ENCODE peak calls at places on chromosomes 13 and 19, in five cellular contexts. M is right atrium auricular region; S is cardiac muscle cell; V is astrocyte of the cerebellum; E is activated CD8-positive, alpha-beta T cell treated with anti-CD3 and anti-CD28 coated beads for 36 hours. G is an unnamed sample.

GRCh38 chr19:19460761-19461265 is 54.5 kb downstream of the TSSK6 start:
- DNase-seq in M (peak; percentile 86), S (peak; percentile 48), V (no peak), E (peak; percentile 83), G (peak; percentile 62)

GRCh38 chr13:28719656-28720055 is 886 bp upstream of the SLC46A3 start:
- DNase-seq in M (no peak), S (peak; percentile 83), V (no peak), E (no peak), G (no peak)

GRCh38 chr19:54412877-54413276 is 2.4 kb upstream of the TTYH1 start:
- DNase-seq in M (no peak), S (no peak), V (no peak), E (no peak), G (no peak)

GRCh38 chr13:31044658-31045620 is 112.5 kb downstream of the TEX26 start:
- DNase-seq in M (no peak), S (no peak), V (no peak), E (peak; percentile 75), G (peak; percentile 37)

GRCh38 chr19:13215572-13216380 is 65.6 kb downstream of the IER2 start:
- DNase-seq in M (no peak), S (peak; percentile 46), V (no peak), E (peak; percentile 60), G (peak; percentile 54)

GRCh38 chr13:35598790-35599369 is 122.4 kb upstream of the MAB21L1 start:
- DNase-seq in M (no peak), S (peak; percentile 12), V (no peak), E (no peak), G (no peak)

GRCh38 chr19:55497777-55498176 is 9.5 kb downstream of the SSC5D start:
- DNase-seq in M (no peak), S (no peak), V (no peak), E (no peak), G (no peak)

GRCh38 chr13:77362166-77362565 is 35.3 kb upstream of the MYCBP2 start:
- DNase-seq in M (no peak), S (no peak), V (no peak), E (no peak), G (no peak)

GRCh38 chr19:16853066-16853465 is 23.9 kb downstream of the SIN3B start:
- DNase-seq in M (no peak), S (no peak), V (no peak), E (no peak), G (no peak)

GRCh38 chr13:49220035-49220855 is at the start of gene MLNR:
- DNase-seq in M (peak; percentile 55), S (peak; percentile 49), V (no peak), E (peak; percentile 56), G (peak; percentile 11)

GRCh38 chr13:67134322-67135129 is 95.6 kb downstream of the PCDH9 start:
- DNase-seq in M (no peak), S (peak; percentile 30), V (no peak), E (no peak), G (no peak)

DNA sequence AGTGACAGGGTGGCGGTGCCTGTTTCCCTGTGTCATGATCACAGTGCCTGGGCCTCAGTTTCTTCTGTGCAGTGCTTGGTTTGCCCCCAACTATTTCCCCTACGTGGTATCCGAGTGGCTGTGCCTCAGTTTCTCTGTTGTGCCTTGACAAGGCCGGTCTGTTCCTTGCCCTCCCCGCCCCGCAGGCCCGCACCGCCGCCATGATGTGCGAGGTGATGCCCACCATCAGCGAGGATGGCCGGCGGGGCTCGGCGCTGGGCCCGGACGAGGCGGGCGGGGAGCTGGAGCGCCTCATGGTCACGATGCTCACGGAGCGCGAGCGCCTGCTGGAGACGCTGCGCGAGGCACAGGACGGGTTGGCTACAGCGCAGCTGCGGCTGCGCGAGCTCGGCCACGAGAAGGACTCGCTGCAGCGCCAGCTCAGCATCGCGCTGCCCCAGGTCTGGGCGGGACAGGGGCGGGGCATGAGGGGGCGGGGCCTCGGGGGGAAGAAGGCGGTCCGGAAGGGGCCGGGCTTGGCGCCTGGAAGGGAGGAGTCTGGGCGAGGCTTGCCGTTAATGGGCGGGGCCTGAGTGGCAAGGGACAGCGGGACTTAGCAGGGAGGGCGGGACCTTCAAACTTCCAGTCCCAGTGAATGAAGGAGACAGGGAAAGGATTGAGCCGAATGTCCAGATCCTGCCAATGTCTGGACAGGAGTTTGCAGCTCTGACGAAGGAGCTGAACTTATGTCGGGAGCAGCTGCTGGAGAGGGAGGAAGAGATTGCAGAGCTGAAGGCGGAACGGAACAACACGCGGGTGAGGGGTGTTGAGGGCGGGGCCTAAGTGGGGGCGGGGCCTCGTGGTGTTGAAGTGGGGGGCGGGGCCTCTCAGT is 8.6 kb downstream of the PPFIA3 start:
- DNase-seq in M (peak; percentile 95), S (peak; percentile 98), V (peak; percentile 85), E (peak; percentile 95), G (peak; percentile 97)
- TF ChIP-seq CTCF in M (no peak), S (peak; percentile 17), V (peak; percentile 9), E (no peak), G (no peak)

DNA sequence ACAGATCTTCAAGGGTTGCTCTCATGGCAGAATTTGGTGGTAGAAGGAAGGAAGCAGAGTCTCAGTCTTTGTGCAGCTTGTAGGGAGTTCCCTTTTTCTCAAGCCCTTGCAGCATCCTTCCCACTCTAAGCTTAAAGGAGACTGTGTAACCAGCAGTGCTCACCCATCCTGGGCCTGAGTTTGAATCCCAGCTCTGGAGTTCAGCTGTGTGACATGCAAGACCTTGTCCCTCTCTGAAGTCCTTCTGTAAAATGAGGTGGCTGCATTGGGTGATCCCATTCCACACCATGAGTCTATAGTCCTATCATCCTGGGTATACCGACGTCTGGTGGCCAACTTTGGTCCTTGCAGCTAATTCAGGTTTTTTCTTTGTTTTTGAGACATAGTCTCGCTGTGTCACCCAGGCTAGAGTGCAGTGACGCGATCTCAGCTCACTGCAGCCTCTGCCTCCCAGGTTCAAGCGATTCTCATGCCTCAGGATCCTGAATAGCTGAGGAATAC is 9.8 kb downstream of the SIGLEC10 start:
- DNase-seq in M (no peak), S (peak; percentile 44), V (no peak), E (peak; percentile 63), G (peak; percentile 64)
- TF ChIP-seq CTCF in M (no peak), S (peak; percentile 62), V (peak; percentile 24), E (peak; percentile 48), G (peak; percentile 74)

GRCh38 chr13:21980049-21980448 is 309.2 kb downstream of the FGF9 start:
- DNase-seq in M (no peak), S (no peak), V (no peak), E (no peak), G (no peak)
- TF ChIP-seq CTCF in M (no peak), S (no peak), V (no peak), E (no peak), G (no peak)

GRCh38 chr13:114042066-114042815 is 68.4 kb upstream of the C13orf46 start:
- DNase-seq in M (no peak), S (no peak), V (no peak), E (no peak), G (no peak)

GRCh38 chr13:114041493-114041892 is 67.6 kb upstream of the C13orf46 start:
- DNase-seq in M (no peak), S (no peak), V (no peak), E (no peak), G (no peak)

GRCh38 chr13:114044486-114044885 is 70.6 kb upstream of the C13orf46 start:
- DNase-seq in M (no peak), S (peak; percentile 85), V (no peak), E (no peak), G (no peak)

GRCh38 chr13:114045113-114045735 is 71.3 kb upstream of the C13orf46 start:
- DNase-seq in M (no peak), S (no peak), V (no peak), E (no peak), G (no peak)

GRCh38 chr13:114043421-114044053 is 69.7 kb upstream of the C13orf46 start:
- DNase-seq in M (peak; percentile 85), S (peak; percentile 96), V (peak; percentile 44), E (peak; percentile 54), G (peak; percentile 75)
- TF ChIP-seq CTCF in M (no peak), S (peak; percentile 57), V (no peak), E (no peak), G (peak; percentile 23)

DNA sequence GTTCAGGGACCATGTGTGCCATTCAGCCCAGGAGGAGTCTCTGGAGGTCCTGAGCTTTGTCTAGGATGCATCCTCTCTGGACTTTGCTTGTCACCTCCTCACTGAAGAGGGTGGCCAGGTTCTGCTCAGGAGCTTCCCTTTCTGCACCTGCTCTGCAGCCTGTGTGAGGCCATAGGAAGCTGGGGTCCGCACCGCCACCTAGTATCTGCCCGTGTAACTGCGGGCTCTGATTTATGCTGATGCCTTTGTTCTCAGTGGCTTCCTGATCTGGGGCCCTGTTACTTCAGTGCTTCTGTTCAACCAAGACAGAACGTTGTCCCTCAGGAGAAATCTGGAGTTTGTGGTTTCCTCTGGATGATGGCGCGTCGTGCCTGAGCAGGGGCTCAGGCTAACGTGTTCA is 15.5 kb downstream of the ZNF610 start:
- DNase-seq in M (no peak), S (no peak), V (no peak), E (peak; percentile 30), G (no peak)
- TF ChIP-seq CTCF in M (no peak), S (no peak), V (no peak), E (no peak), G (no peak)

DNA sequence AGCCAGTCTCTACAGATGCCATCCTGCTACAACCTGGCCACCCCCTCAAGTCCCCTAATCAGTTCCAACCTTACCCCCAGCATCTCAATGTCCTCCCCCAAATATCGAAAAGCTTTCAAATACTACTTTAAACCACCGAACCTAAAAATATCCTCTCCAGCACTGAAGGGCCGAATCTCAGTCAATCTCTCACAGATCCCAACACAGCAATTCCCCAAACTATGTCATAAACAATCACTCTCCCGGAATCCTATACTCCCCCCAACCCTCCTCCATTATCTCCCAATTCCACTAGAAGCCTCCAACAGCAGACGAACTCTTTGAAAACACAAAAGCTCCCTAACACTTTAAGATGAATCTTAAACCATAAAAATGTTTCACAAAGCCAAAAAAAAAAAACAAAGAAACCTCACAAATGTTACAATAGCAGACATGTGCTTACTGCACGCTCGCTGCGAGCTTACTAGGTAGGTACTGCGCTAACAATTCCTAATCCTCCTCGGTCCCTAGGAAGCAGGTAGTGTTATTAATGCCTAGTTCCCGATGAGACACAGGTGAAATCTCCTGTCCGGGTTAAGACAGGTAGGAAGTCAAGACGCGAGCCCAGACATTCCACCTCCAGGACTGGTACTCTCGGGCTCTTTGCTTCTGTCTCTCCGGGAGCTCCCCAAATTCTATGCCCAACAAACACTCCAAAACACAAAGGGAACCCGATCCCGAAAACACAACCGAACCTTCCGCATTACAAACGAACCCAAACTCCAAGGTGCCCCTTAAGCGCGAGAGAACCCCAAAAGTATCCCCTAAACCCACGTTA is 14.2 kb downstream of the FBXO46 start:
- DNase-seq in M (no peak), S (peak; percentile 46), V (no peak), E (peak; percentile 19), G (no peak)
- TF ChIP-seq CTCF in M (no peak), S (no peak), V (no peak), E (no peak), G (no peak)

GRCh38 chr13:81171065-81171647 is 830.2 kb upstream of the SPRY2 start:
- DNase-seq in M (no peak), S (peak; percentile 32), V (no peak), E (no peak), G (peak; percentile 4)
- TF ChIP-seq CTCF in M (no peak), S (peak; percentile 49), V (peak; percentile 37), E (peak; percentile 60), G (peak; percentile 24)

GRCh38 chr13:61884830-61885229 is 469.2 kb upstream of the PCDH20 start:
- DNase-seq in M (no peak), S (no peak), V (no peak), E (no peak), G (no peak)

GRCh38 chr13:61874970-61875579 is 459.4 kb upstream of the PCDH20 start:
- DNase-seq in M (no peak), S (no peak), V (no peak), E (no peak), G (no peak)

GRCh38 chr13:61880576-61881283 is 465.1 kb upstream of the PCDH20 start:
- DNase-seq in M (no peak), S (peak; percentile 25), V (no peak), E (peak; percentile 2), G (peak; percentile 51)
- TF ChIP-seq CTCF in M (no peak), S (peak; percentile 44), V (peak; percentile 54), E (peak; percentile 43), G (peak; percentile 65)

GRCh38 chr19:47357788-47358680 is 8.9 kb downstream of the DHX34 start:
- DNase-seq in M (no peak), S (no peak), V (no peak), E (no peak), G (peak; percentile 26)
- TF ChIP-seq CTCF in M (no peak), S (peak; percentile 15), V (peak; percentile 32), E (no peak), G (no peak)

G was measured in GM12865.